ENCODE peak calls at places on chromosomes 12 and 14, in five cellular contexts. One of them, this sample, is unnamed.

GRCh38 chr12:17976202-17976601 is 113.8 kb downstream of the RERGL start:
- DNase-seq in K562: no peak
- DNase-seq in GM12878: no peak
- DNase-seq in HepG2: no peak
- DNase-seq in SK-N-SH: no peak
- DNase-seq in this sample: no peak

GRCh38 chr14:96084796-96085195 is 45.6 kb downstream of the C14orf132 start:
- DNase-seq in K562: no peak
- DNase-seq in GM12878: no peak
- DNase-seq in HepG2: no peak
- DNase-seq in SK-N-SH: peak; percentile 29
- DNase-seq in this sample: no peak

GRCh38 chr12:84497819-84498218 is 414.8 kb downstream of the SLC6A15 start:
- DNase-seq in K562: no peak
- DNase-seq in GM12878: no peak
- DNase-seq in HepG2: peak; percentile 15
- DNase-seq in SK-N-SH: no peak
- DNase-seq in this sample: no peak

GRCh38 chr12:130846386-130846785 is 7.3 kb upstream of the STX2 start:
- DNase-seq in K562: no peak
- DNase-seq in GM12878: no peak
- DNase-seq in HepG2: no peak
- DNase-seq in SK-N-SH: no peak
- DNase-seq in this sample: no peak

GRCh38 chr14:85024931-85025330 is 505.0 kb upstream of the FLRT2 start:
- DNase-seq in K562: no peak
- DNase-seq in GM12878: no peak
- DNase-seq in HepG2: no peak
- DNase-seq in SK-N-SH: no peak
- DNase-seq in this sample: no peak

GRCh38 chr14:85439696-85440328 is 90.1 kb upstream of the FLRT2 start:
- DNase-seq in K562: no peak
- DNase-seq in GM12878: no peak
- DNase-seq in HepG2: no peak
- DNase-seq in SK-N-SH: no peak
- DNase-seq in this sample: no peak

GRCh38 chr14:34403646-34404045 is 58.4 kb downstream of the SPTSSA start:
- DNase-seq in K562: no peak
- DNase-seq in GM12878: no peak
- DNase-seq in HepG2: no peak
- DNase-seq in SK-N-SH: no peak
- DNase-seq in this sample: peak; percentile 60

GRCh38 chr12:5085896-5086295 is 42.2 kb downstream of the KCNA5 start:
- DNase-seq in K562: no peak
- DNase-seq in GM12878: no peak
- DNase-seq in HepG2: no peak
- DNase-seq in SK-N-SH: no peak
- DNase-seq in this sample: no peak

GRCh38 chr14:76715102-76715926 is 46.0 kb upstream of the VASH1 start:
- DNase-seq in K562: peak; percentile 49
- DNase-seq in GM12878: no peak
- DNase-seq in HepG2: no peak
- DNase-seq in SK-N-SH: no peak
- DNase-seq in this sample: no peak

GRCh38 chr12:15256760-15257159 is 35.5 kb upstream of the RERG start:
- DNase-seq in K562: no peak
- DNase-seq in GM12878: no peak
- DNase-seq in HepG2: no peak
- DNase-seq in SK-N-SH: no peak
- DNase-seq in this sample: no peak

GRCh38 chr12:92055877-92056276 is 89.8 kb downstream of the BTG1 start:
- DNase-seq in K562: peak; percentile 15
- DNase-seq in GM12878: no peak
- DNase-seq in HepG2: no peak
- DNase-seq in SK-N-SH: no peak
- DNase-seq in this sample: no peak

GRCh38 chr14:81516941-81517797 is 16.5 kb downstream of the SEL1L start:
- DNase-seq in K562: no peak
- DNase-seq in GM12878: no peak
- DNase-seq in HepG2: peak; percentile 83
- DNase-seq in SK-N-SH: no peak
- DNase-seq in this sample: no peak

GRCh38 chr12:26052652-26053051 is 72.2 kb downstream of the BHLHE41 start:
- DNase-seq in K562: no peak
- DNase-seq in GM12878: no peak
- DNase-seq in HepG2: no peak
- DNase-seq in SK-N-SH: no peak
- DNase-seq in this sample: no peak

GRCh38 chr12:31749024-31749704 is 20.3 kb upstream of the AMN1 start:
- DNase-seq in K562: peak; percentile 81
- DNase-seq in GM12878: peak; percentile 99
- DNase-seq in HepG2: peak; percentile 99
- DNase-seq in SK-N-SH: no peak
- DNase-seq in this sample: peak; percentile 95

GRCh38 chr12:30484658-30485057 is 211.0 kb downstream of the IPO8 start:
- DNase-seq in K562: no peak
- DNase-seq in GM12878: no peak
- DNase-seq in HepG2: no peak
- DNase-seq in SK-N-SH: no peak
- DNase-seq in this sample: no peak

GRCh38 chr14:94386085-94387031 is 2.0 kb downstream of the SERPINA1 start:
- DNase-seq in K562: no peak
- DNase-seq in GM12878: no peak
- DNase-seq in HepG2: no peak
- DNase-seq in SK-N-SH: no peak
- DNase-seq in this sample: no peak

GRCh38 chr14:58299665-58300202 is 1.4 kb downstream of the ARID4A start:
- DNase-seq in K562: no peak
- DNase-seq in GM12878: no peak
- DNase-seq in HepG2: no peak
- DNase-seq in SK-N-SH: no peak
- DNase-seq in this sample: no peak

GRCh38 chr12:123106640-123107359 is 44.1 kb downstream of the PITPNM2 start:
- DNase-seq in K562: peak; percentile 71
- DNase-seq in GM12878: no peak
- DNase-seq in HepG2: no peak
- DNase-seq in SK-N-SH: no peak
- DNase-seq in this sample: peak; percentile 78

GRCh38 chr12:123107926-123108681 is 42.8 kb downstream of the PITPNM2 start:
- DNase-seq in K562: no peak
- DNase-seq in GM12878: no peak
- DNase-seq in HepG2: no peak
- DNase-seq in SK-N-SH: no peak
- DNase-seq in this sample: no peak

GRCh38 chr12:123104809-123105208 is 46.1 kb downstream of the PITPNM2 start:
- DNase-seq in K562: no peak
- DNase-seq in GM12878: no peak
- DNase-seq in HepG2: peak; percentile 27
- DNase-seq in SK-N-SH: no peak
- DNase-seq in this sample: no peak

GRCh38 chr12:123102781-123103503 is 47.9 kb downstream of the PITPNM2 start:
- DNase-seq in K562: no peak
- DNase-seq in GM12878: no peak
- DNase-seq in HepG2: no peak
- DNase-seq in SK-N-SH: no peak
- DNase-seq in this sample: no peak

GRCh38 chr12:123105427-123105826 is 45.5 kb downstream of the PITPNM2 start:
- DNase-seq in K562: no peak
- DNase-seq in GM12878: no peak
- DNase-seq in HepG2: no peak
- DNase-seq in SK-N-SH: no peak
- DNase-seq in this sample: no peak
- TF ChIP-seq GABPA in K562: no peak
- TF ChIP-seq GABPA in GM12878: no peak
- TF ChIP-seq GABPA in HepG2: no peak
- TF ChIP-seq GABPA in SK-N-SH: no peak
- TF ChIP-seq GABPA in this sample: no peak

DNA sequence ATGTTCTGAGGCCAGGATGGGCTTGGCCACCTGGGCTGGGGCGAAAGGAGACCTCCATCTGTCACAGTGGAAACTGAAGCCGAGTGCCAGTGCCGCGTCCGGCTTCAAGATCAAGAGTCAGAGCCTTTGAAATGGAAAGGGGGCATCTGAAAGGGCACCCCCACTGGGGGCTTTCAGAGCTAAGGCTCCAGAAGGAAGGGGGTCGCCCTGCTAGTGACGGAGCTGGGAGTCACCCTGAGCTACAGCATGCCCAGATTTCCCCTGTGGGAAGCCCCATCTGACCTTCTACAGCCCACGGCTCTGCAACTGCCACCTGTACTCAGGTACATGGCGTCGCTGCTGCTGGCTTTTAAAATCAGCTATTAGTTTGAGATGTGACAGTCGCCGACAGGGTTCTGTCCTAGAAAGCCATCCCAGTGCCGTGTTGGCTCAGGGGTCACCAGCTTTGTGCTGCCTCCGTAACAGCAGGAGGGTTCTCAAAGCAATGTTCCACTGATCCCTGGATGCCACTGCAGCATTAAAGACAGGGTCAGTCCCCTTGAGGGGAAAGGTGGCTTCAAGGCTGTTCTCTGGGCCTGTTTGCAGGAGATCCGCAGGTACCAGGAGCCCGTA is 31.5 kb downstream of the CCNK start:
- DNase-seq in K562: no peak
- DNase-seq in GM12878: no peak
- DNase-seq in HepG2: no peak
- DNase-seq in SK-N-SH: peak; percentile 7
- DNase-seq in this sample: no peak
- TF ChIP-seq REST in K562: no peak
- TF ChIP-seq REST in GM12878: no peak
- TF ChIP-seq REST in HepG2: no peak
- TF ChIP-seq REST in SK-N-SH: no peak
- TF ChIP-seq REST in this sample: no peak

DNA sequence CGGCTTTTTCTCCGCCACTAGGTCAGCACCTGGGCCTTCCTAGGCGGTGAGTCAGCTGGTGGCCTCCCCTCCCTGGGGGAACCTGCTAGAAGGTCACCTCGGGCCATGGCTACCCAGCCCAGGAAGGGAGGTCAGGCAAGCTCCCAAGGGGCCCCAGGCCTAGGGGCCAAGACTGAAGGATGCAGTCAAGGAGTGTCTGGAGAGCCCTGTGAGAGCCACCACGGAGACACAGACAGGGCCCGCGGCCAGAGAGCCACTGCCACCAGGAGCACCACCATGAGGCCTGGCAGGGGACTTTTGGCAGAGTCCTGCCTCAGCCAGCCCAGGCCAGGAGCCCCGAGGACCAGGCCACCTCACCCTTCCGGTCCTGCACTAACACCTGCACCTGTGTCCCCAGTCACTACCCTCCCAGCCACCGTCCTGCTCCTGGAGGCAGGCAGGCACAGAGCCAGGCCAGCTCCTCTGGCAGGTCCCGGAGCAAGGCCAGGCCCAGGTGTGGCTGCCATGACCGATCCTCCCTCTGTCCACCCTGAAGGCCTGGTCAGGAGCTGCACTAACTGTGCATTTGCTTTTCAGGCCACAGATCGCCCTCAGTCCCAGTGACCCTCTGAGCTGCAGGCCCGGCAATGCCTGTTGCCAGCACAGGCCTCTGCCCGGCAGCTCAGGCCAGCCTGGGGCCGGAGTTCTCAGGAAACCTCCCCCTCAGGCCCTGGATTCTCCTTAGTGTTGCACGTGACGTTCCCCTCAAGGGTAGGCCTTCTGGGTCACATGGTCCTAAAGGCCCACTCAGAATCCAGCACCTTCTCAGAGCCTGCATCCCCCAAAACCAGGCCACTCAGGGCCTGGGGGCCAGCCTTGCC is 6.9 kb downstream of the PHETA1 start:
- DNase-seq in K562: no peak
- DNase-seq in GM12878: no peak
- DNase-seq in HepG2: peak; percentile 39
- DNase-seq in SK-N-SH: no peak
- DNase-seq in this sample: no peak
- TF ChIP-seq POLR2AphosphoS5 in K562: no peak
- TF ChIP-seq POLR2AphosphoS5 in GM12878: no peak
- TF ChIP-seq POLR2AphosphoS5 in HepG2: no peak
- TF ChIP-seq POLR2AphosphoS5 in SK-N-SH: no peak
- TF ChIP-seq POLR2AphosphoS5 in this sample: no peak

GRCh38 chr12:19979584-19979983 is 388.8 kb upstream of the PDE3A start:
- DNase-seq in K562: no peak
- DNase-seq in GM12878: no peak
- DNase-seq in HepG2: no peak
- DNase-seq in SK-N-SH: no peak
- DNase-seq in this sample: no peak

GRCh38 chr12:19972325-19973288 is 395.7 kb upstream of the PDE3A start:
- DNase-seq in K562: no peak
- DNase-seq in GM12878: peak; percentile 52
- DNase-seq in HepG2: no peak
- DNase-seq in SK-N-SH: no peak
- DNase-seq in this sample: no peak

GRCh38 chr12:19981944-19982343 is 386.4 kb upstream of the PDE3A start:
- DNase-seq in K562: no peak
- DNase-seq in GM12878: no peak
- DNase-seq in HepG2: no peak
- DNase-seq in SK-N-SH: no peak
- DNase-seq in this sample: no peak

DNA sequence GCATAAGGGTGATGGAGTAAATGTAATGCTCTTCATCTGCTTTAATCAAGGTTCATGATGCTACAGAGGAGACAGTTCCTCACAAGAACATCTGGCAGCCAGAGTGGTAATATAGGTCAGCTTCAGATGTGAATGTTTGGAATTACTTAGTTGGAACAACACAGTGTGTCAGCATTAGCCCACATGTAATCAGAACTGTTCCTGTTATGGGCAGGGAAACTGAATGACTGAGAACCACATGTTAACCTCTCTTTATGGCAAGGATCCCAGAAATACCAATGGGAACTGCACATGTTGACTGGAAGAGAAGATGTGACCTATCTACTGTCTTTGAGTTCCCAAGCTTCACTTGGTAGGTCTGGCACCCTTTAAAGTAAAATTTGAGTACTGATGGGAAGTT is 390.1 kb upstream of the PDE3A start:
- DNase-seq in K562: no peak
- DNase-seq in GM12878: no peak
- DNase-seq in HepG2: no peak
- DNase-seq in SK-N-SH: no peak
- DNase-seq in this sample: no peak
- TF ChIP-seq GABPA in K562: no peak
- TF ChIP-seq GABPA in GM12878: no peak
- TF ChIP-seq GABPA in HepG2: no peak
- TF ChIP-seq GABPA in SK-N-SH: no peak
- TF ChIP-seq GABPA in this sample: no peak

GRCh38 chr14:73833024-73833423 is 18.6 kb upstream of the PTGR2 start:
- DNase-seq in K562: no peak
- DNase-seq in GM12878: no peak
- DNase-seq in HepG2: no peak
- DNase-seq in SK-N-SH: no peak
- DNase-seq in this sample: no peak
- TF ChIP-seq REST in K562: no peak
- TF ChIP-seq REST in GM12878: no peak
- TF ChIP-seq REST in HepG2: no peak
- TF ChIP-seq REST in SK-N-SH: no peak
- TF ChIP-seq REST in this sample: no peak